ENCODE peak calls at places on chromosomes 13 and 19, in ten cellular contexts. Y, X, J, P, S, O, Z, H, W and C are unnamed samples.

GRCh38 chr13:113726961-113727411 is 32.0 kb upstream of the TMEM255B start:
- DNase-seq in O (no peak), X (no peak), S (no peak), Y (no peak), W (peak; percentile 96), P (no peak), Z (no peak), H (peak; percentile 86), J (no peak), C (peak; percentile 81)

GRCh38 chr13:111510502-111511218 is 190.2 kb downstream of the TEX29 start:
- DNase-seq in S (no peak), J (peak; percentile 4), Y (peak; percentile 34), H (peak; percentile 56), W (no peak), Z (no peak), P (no peak), X (no peak), O (no peak), C (peak; percentile 61)

GRCh38 chr19:18100710-18101109 is 3.1 kb downstream of the MAST3 start:
- DNase-seq in Y (no peak), X (no peak), P (no peak), H (no peak), W (no peak), Z (no peak), O (no peak), J (no peak), S (no peak), C (no peak)

GRCh38 chr19:9413240-9413954 is 22.0 kb downstream of the ZNF266 start:
- DNase-seq in P (no peak), S (no peak), O (no peak), W (no peak), H (no peak), J (no peak), X (no peak), Z (peak; percentile 6), Y (no peak), C (no peak)

GRCh38 chr19:1289395-1290244 is 3.9 kb downstream of the EFNA2 start:
- DNase-seq in Y (no peak), O (no peak), W (peak; percentile 66), H (no peak), X (no peak), J (no peak), S (no peak), Z (no peak), P (no peak), C (no peak)

GRCh38 chr13:43021926-43022670 is 1.3 kb upstream of the DNAJC15 start:
- DNase-seq in X (no peak), Y (no peak), S (no peak), P (no peak), Z (no peak), W (no peak), H (no peak), J (no peak), O (no peak), C (no peak)

GRCh38 chr19:33797821-33798633 is 1.4 kb downstream of the KCTD15 start:
- DNase-seq in Z (peak; percentile 64), Y (no peak), J (peak; percentile 57), P (no peak), H (no peak), W (peak; percentile 49), S (no peak), O (no peak), X (no peak), C (no peak)

GRCh38 chr13:43009506-43009905 is 13.9 kb upstream of the DNAJC15 start:
- DNase-seq in X (no peak), S (no peak), J (no peak), O (no peak), W (no peak), Z (no peak), Y (no peak), P (no peak), H (no peak), C (no peak)

GRCh38 chr19:29858000-29858596 is 46.3 kb downstream of the CCNE1 start:
- DNase-seq in X (no peak), J (peak; percentile 50), H (no peak), Y (no peak), W (peak; percentile 35), O (no peak), Z (peak; percentile 63), P (peak; percentile 56), S (no peak), C (peak; percentile 30)

GRCh38 chr19:50311723-50312635 is 17.2 kb downstream of the KCNC3 start:
- DNase-seq in H (no peak), X (no peak), J (no peak), Z (peak; percentile 82), W (no peak), O (no peak), S (no peak), Y (no peak), P (no peak), C (no peak)

GRCh38 chr19:9917322-9917721 is 19.0 kb downstream of the OLFM2 start:
- DNase-seq in X (no peak), J (peak; percentile 26), S (no peak), O (no peak), W (peak; percentile 31), H (no peak), Y (no peak), Z (peak; percentile 61), P (no peak), C (no peak)

GRCh38 chr19:2922987-2923386 is 21.8 kb downstream of the ZNF77 start:
- DNase-seq in H (no peak), J (no peak), O (no peak), W (peak; percentile 57), Y (no peak), P (no peak), Z (no peak), X (no peak), S (no peak), C (no peak)

GRCh38 chr13:23578411-23579071 is 8.3 kb downstream of the TNFRSF19 start:
- DNase-seq in J (peak; percentile 79), W (peak; percentile 73), S (peak; percentile 13), Z (peak; percentile 59), X (peak; percentile 33), H (peak; percentile 96), O (peak; percentile 41), Y (peak; percentile 88), P (peak; percentile 46), C (peak; percentile 95)

GRCh38 chr13:40777166-40777956 is 6.4 kb upstream of the MRPS31 start:
- DNase-seq in X (no peak), O (no peak), P (peak; percentile 66), W (peak; percentile 70), S (no peak), H (no peak), Z (peak; percentile 64), Y (no peak), J (no peak), C (no peak)

GRCh38 chr13:90732049-90732448 is 615.4 kb upstream of the MIR17HG start:
- DNase-seq in W (no peak), S (no peak), O (no peak), X (no peak), Z (peak; percentile 8), P (no peak), H (no peak), Y (no peak), J (no peak), C (no peak)

GRCh38 chr13:111042661-111043226 is 72.4 kb upstream of the ARHGEF7 start:
- DNase-seq in Z (no peak), P (no peak), W (no peak), Y (no peak), X (no peak), S (no peak), H (no peak), J (no peak), O (no peak), C (no peak)

GRCh38 chr13:31793246-31793645 is 53.9 kb downstream of the RXFP2 start:
- DNase-seq in P (no peak), Z (no peak), Y (no peak), S (no peak), W (no peak), J (no peak), X (no peak), H (no peak), O (no peak), C (no peak)

GRCh38 chr19:49559443-49559842 is 20.9 kb downstream of the NOSIP start:
- DNase-seq in W (no peak), P (no peak), O (no peak), Y (no peak), H (no peak), X (no peak), J (no peak), S (no peak), Z (no peak), C (no peak)

GRCh38 chr13:22915442-22916082 is 265.2 kb upstream of the SGCG start:
- DNase-seq in O (no peak), H (no peak), W (no peak), P (no peak), J (peak; percentile 40), Y (no peak), X (no peak), S (no peak), Z (peak; percentile 53), C (peak; percentile 89)